ENCODE peak calls at places on chromosomes 7 and 10, in five cellular contexts. E is coronary artery, V is breast epithelium, M is body of pancreas, S is ovary. X is an unnamed sample.

GRCh38 chr7:51080622-51081269 is 235.9 kb downstream of the COBL start:
- DNase-seq in E (no peak), V (no peak), M (no peak), S (no peak), X (peak)

GRCh38 chr7:84792232-84792882 is 394.5 kb downstream of the SEMA3D start:
- DNase-seq in E (no peak), V (no peak), M (no peak), S (no peak), X (no peak)

GRCh38 chr7:6416516-6417145 is 31.1 kb downstream of the DAGLB start:
- DNase-seq in E (no peak), V (no peak), M (no peak), S (no peak), X (no peak)

GRCh38 chr10:114634607-114634974 is 23.5 kb downstream of the ABLIM1 start:
- DNase-seq in E (peak), V (peak), M (peak), S (peak), X (peak)

GRCh38 chr10:6141296-6142151 is 52.7 kb downstream of the RBM17 start:
- DNase-seq in E (no peak), V (no peak), M (no peak), S (no peak), X (peak)

GRCh38 chr10:717458-717857 is 28.0 kb upstream of the DIP2C start:
- DNase-seq in E (no peak), V (no peak), M (no peak), S (no peak), X (no peak)

GRCh38 chr10:70549962-70550845 is 52.3 kb downstream of the PRF1 start:
- DNase-seq in E (no peak), V (peak), M (peak), S (peak), X (peak)

GRCh38 chr7:66974986-66975590 is 20.3 kb downstream of the SBDS start:
- DNase-seq in E (no peak), V (no peak), M (no peak), S (no peak), X (no peak)

DNA sequence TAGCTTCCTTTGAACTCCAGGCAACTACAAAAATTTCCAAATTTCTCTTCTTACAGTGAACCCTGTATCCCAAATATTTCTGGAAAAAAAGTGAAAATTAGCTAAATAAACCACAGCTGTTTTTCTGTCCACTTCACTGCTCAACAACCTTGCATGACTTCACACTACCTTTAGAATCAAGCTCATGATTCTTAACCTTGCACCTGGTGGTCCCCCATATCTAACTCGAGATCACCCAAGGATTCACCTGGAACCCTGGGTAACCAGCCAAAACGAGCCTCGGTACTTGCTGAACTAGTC is 47.5 kb downstream of the PDLIM1 start:
- DNase-seq in E (no peak), V (no peak), M (no peak), S (no peak), X (no peak)
- TF ChIP-seq CTCF in E (no peak), V (no peak), M (no peak), S (no peak), X (no peak)

DNA sequence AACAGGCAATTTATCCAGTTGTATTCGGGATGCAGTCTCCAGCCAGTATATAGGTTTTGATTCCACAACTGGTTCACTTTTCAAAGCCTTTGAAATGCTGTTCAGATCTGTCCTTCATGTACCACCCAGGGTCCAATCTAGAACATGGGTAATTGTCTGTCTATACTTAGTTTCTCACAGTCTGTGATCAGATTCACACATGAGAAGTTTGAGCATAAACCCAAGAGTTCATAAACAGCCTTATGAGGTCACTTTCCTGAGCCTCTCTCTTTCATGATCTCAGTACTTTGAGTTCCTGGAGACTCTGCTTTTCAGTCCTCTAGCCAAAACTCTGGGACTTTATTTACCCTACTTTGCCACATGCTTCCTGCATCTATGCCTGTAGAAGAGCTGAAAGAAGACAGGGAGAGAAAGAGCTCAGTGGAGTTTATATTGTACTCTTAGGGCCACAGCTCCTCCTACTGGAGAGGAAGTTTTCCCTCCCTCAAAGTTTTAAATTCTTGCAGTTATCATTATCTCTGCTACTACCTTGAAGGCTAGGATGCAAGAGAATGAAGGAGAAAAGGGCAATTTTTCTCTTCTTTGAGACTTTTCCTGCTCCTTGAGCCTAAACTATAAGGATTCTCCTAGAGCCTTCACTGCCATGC is 172.0 kb downstream of the ZEB1 start:
- DNase-seq in E (no peak), V (no peak), M (no peak), S (no peak), X (no peak)
- TF ChIP-seq CTCF in E (peak), V (no peak), M (peak), S (no peak), X (no peak)

DNA sequence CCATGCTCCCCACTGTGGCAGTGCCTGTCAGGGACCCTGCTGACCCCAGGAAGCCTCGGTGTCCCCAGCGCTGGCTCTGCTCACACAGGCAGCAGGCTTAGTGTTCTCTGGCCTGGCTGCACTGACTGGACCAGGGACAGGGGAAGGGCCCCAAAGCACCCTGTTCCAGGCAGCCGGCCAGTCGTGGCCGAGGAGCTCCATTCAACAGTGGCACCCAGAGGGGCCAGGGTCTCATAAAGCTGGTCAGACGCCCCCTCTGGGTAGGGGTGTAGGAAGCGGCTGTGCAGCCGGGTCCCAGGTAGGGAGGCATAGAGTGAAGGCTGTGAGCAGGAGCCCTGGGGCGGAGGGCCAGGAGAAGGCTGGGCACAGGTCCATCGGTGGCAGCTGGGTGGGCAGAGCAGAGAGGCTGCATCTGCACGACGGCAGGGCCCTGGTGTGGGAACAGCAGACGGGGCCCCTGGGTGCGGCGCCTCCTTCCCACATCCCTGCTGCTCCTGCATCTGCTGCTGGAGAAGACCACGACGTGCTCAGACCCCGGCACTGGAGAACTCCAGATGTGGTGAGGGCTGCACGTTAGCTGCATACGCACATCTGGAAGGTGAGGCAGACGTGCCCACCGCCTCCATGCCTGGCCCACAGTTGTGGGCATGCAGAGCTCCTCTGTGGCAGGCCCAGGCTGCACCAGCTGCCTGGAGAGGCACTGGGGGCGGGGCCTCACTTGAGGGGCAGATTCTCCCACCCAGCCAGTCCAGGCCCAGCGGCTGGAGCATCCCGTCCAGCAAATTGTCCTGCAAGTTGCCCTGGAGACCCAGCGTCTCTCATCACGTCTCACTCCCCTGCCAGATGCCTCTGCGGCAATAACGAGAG is 25.1 kb downstream of the MNX1 start:
- DNase-seq in E (no peak), V (no peak), M (no peak), S (no peak), X (no peak)
- TF ChIP-seq CTCF in E (no peak), V (no peak), M (no peak), S (no peak), X (no peak)

GRCh38 chr7:26618458-26618857 is 245.9 kb downstream of the SKAP2 start:
- DNase-seq in E (no peak), V (no peak), M (no peak), S (no peak), X (no peak)

GRCh38 chr7:26617066-26617465 is 247.3 kb downstream of the SKAP2 start:
- DNase-seq in E (no peak), V (no peak), M (no peak), S (no peak), X (no peak)

GRCh38 chr7:26618898-26619297 is 245.5 kb downstream of the SKAP2 start:
- DNase-seq in E (no peak), V (no peak), M (no peak), S (no peak), X (peak)

GRCh38 chr7:26619348-26619747 is 245.0 kb downstream of the SKAP2 start:
- DNase-seq in E (no peak), V (no peak), M (no peak), S (no peak), X (no peak)

DNA sequence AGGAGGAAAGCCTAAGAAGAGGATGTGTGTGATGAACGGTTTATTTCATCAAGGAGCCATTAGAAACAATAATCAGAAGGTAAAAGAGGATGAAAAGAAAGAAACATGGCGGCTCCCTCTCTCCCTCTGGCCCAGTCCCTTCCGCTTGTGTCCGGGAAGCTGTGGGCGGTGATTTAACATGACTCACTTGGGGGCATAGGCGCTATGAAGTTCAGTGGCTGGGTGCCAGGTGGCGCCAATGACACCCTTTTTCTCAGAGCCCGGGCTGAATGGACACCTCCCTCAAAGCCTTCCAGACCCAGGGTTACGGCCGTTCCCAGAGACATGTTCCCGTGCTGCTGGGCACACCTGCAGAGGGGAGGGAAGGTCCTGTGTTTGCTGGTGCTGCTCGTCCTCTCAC is 244.0 kb downstream of the SKAP2 start:
- DNase-seq in E (no peak), V (no peak), M (no peak), S (no peak), X (peak)
- TF ChIP-seq CTCF in E (no peak), V (no peak), M (no peak), S (no peak), X (no peak)

GRCh38 chr7:114819629-114820362 is 102.1 kb upstream of the MDFIC start:
- DNase-seq in E (no peak), V (peak), M (no peak), S (no peak), X (peak)
- TF ChIP-seq CTCF in E (no peak), V (no peak), M (no peak), S (no peak), X (no peak)

GRCh38 chr10:60414111-60414510 is 24.4 kb upstream of the ANK3 start:
- DNase-seq in E (no peak), V (no peak), M (no peak), S (no peak), X (no peak)
- TF ChIP-seq CTCF in E (no peak), V (no peak), M (no peak), S (no peak), X (no peak)

GRCh38 chr7:108875139-108875538 is 305.5 kb downstream of the DNAJB9 start:
- DNase-seq in E (no peak), V (no peak), M (no peak), S (no peak), X (no peak)
- TF ChIP-seq CTCF in E (no peak), V (no peak), M (no peak), S (no peak), X (no peak)

GRCh38 chr7:7693881-7694280 is 24.5 kb downstream of the RPA3 start:
- DNase-seq in E (no peak), V (no peak), M (no peak), S (no peak), X (no peak)

GRCh38 chr7:7698930-7699329 is 19.5 kb downstream of the RPA3 start:
- DNase-seq in E (no peak), V (no peak), M (no peak), S (no peak), X (no peak)

GRCh38 chr7:7695418-7695817 is 23.0 kb downstream of the RPA3 start:
- DNase-seq in E (no peak), V (no peak), M (no peak), S (no peak), X (no peak)

GRCh38 chr7:7694542-7694941 is 23.9 kb downstream of the RPA3 start:
- DNase-seq in E (no peak), V (no peak), M (no peak), S (no peak), X (no peak)

GRCh38 chr7:7696458-7697119 is 21.8 kb downstream of the RPA3 start:
- DNase-seq in E (no peak), V (no peak), M (peak), S (no peak), X (no peak)
- TF ChIP-seq CTCF in E (no peak), V (no peak), M (no peak), S (no peak), X (no peak)

X was measured in lower leg skin.